ENCODE peak calls at places on chromosomes 16 and 17, in six cellular contexts. J is uterus, R is body of pancreas, S is breast epithelium, G is A549, H is right lobe of liver. T is an unnamed sample.

GRCh38 chr16:81136331-81137011 is 40.3 kb upstream of the GCSH start:
- DNase-seq in J (no peak), R (no peak), S (no peak), G (peak), H (no peak), T (no peak)

GRCh38 chr16:11201498-11202259 is 54.3 kb downstream of the SOCS1 start:
- DNase-seq in J (no peak), R (no peak), S (no peak), G (no peak), H (no peak), T (no peak)

GRCh38 chr16:273547-274421 is 2.0 kb downstream of the RGS11 start:
- DNase-seq in J (no peak), R (peak), S (no peak), G (peak), H (no peak), T (no peak)

GRCh38 chr17:29143894-29144293 is 36.3 kb downstream of the MYO18A start:
- DNase-seq in J (no peak), R (no peak), S (no peak), G (peak), H (peak), T (no peak)

GRCh38 chr16:84091460-84091859 is 25.3 kb downstream of the MBTPS1 start:
- DNase-seq in J (no peak), R (no peak), S (no peak), G (no peak), H (no peak), T (no peak)

GRCh38 chr16:5032748-5033167 is 977 bp downstream of the NAGPA start:
- DNase-seq in J (no peak), R (no peak), S (no peak), G (no peak), H (no peak), T (no peak)

GRCh38 chr17:17722081-17722905 is 41.0 kb downstream of the RAI1 start:
- DNase-seq in J (no peak), R (no peak), S (no peak), G (no peak), H (no peak), T (no peak)

GRCh38 chr17:77863814-77864161 is 94.7 kb upstream of the TNRC6C start:
- DNase-seq in J (peak), R (no peak), S (no peak), G (no peak), H (no peak), T (no peak)

GRCh38 chr16:49698931-49699715 is 156.8 kb downstream of the ZNF423 start:
- DNase-seq in J (peak), R (no peak), S (no peak), G (no peak), H (no peak), T (no peak)

GRCh38 chr17:76132574-76133338 is 8.3 kb downstream of the FOXJ1 start:
- DNase-seq in J (no peak), R (peak), S (no peak), G (no peak), H (no peak), T (no peak)

GRCh38 chr17:75764711-75765421 is at the start of gene GALK1:
- DNase-seq in J (peak), R (peak), S (peak), G (peak), H (peak), T (peak)

GRCh38 chr16:88383401-88384221 is 852 bp downstream of the ZNF469 start:
- DNase-seq in J (peak), R (peak), S (no peak), G (peak), H (peak), T (no peak)

GRCh38 chr17:79925242-79925957 is 86.2 kb upstream of the CBX4 start:
- DNase-seq in J (no peak), R (peak), S (peak), G (peak), H (peak), T (no peak)

GRCh38 chr16:65837431-65837986 is 529.0 kb upstream of the CDH5 start:
- DNase-seq in J (no peak), R (no peak), S (no peak), G (no peak), H (no peak), T (no peak)

GRCh38 chr16:49596699-49597291 is 223.2 kb downstream of the C16orf78 start:
- DNase-seq in J (no peak), R (no peak), S (no peak), G (no peak), H (no peak), T (peak)

GRCh38 chr17:5580367-5580766 is 3.9 kb downstream of the NLRP1 start:
- DNase-seq in J (no peak), R (no peak), S (no peak), G (no peak), H (no peak), T (no peak)

GRCh38 chr17:41773731-41774193 is 12.7 kb downstream of the JUP start:
- DNase-seq in J (no peak), R (no peak), S (no peak), G (no peak), H (no peak), T (no peak)

GRCh38 chr17:75878174-75878998 is at the start of gene TRIM47:
- DNase-seq in J (peak), R (peak), S (no peak), G (peak), H (peak), T (no peak)

GRCh38 chr17:75785016-75785769 is 587 bp downstream of the UNK start:
- DNase-seq in J (peak), R (peak), S (peak), G (no peak), H (peak), T (peak)

GRCh38 chr16:68367034-68367433 is 56.2 kb downstream of the PRMT7 start:
- DNase-seq in J (no peak), R (no peak), S (no peak), G (peak), H (no peak), T (no peak)

GRCh38 chr17:1000597-1001490 is 3.9 kb downstream of the TIMM22 start:
- DNase-seq in J (no peak), R (no peak), S (no peak), G (no peak), H (peak), T (no peak)

GRCh38 chr17:79632432-79632735 is 21.5 kb upstream of the RBFOX3 start:
- DNase-seq in J (no peak), R (no peak), S (peak), G (no peak), H (peak), T (no peak)

GRCh38 chr16:87895641-87896141 is 26.4 kb upstream of the SLC7A5 start:
- DNase-seq in J (no peak), R (no peak), S (no peak), G (no peak), H (no peak), T (no peak)

GRCh38 chr17:82874011-82874835 is 34.4 kb upstream of the ZNF750 start:
- DNase-seq in J (no peak), R (no peak), S (peak), G (no peak), H (peak), T (no peak)

GRCh38 chr16:78743556-78743955 is 644.1 kb downstream of the WWOX start:
- DNase-seq in J (no peak), R (no peak), S (no peak), G (no peak), H (no peak), T (no peak)

GRCh38 chr17:67575325-67575724 is 142.4 kb upstream of the NOL11 start:
- DNase-seq in J (no peak), R (peak), S (no peak), G (no peak), H (no peak), T (no peak)

GRCh38 chr17:67448449-67448848 is 71.4 kb downstream of the PITPNC1 start:
- DNase-seq in J (no peak), R (no peak), S (no peak), G (no peak), H (no peak), T (no peak)

GRCh38 chr17:19248149-19248922 is 11.2 kb downstream of the EPN2 start:
- DNase-seq in J (no peak), R (no peak), S (no peak), G (no peak), H (no peak), T (peak)

GRCh38 chr16:85168732-85169256 is 56.5 kb upstream of the CIBAR2 start:
- DNase-seq in J (peak), R (peak), S (no peak), G (no peak), H (peak), T (no peak)

GRCh38 chr16:85166699-85167588 is 54.7 kb upstream of the CIBAR2 start:
- DNase-seq in J (no peak), R (no peak), S (no peak), G (no peak), H (peak), T (no peak)

GRCh38 chr16:85166281-85166680 is 54.0 kb upstream of the CIBAR2 start:
- DNase-seq in J (no peak), R (no peak), S (no peak), G (no peak), H (peak), T (no peak)

GRCh38 chr16:85169333-85170065 is 57.2 kb upstream of the CIBAR2 start:
- DNase-seq in J (no peak), R (no peak), S (no peak), G (no peak), H (peak), T (no peak)

DNA sequence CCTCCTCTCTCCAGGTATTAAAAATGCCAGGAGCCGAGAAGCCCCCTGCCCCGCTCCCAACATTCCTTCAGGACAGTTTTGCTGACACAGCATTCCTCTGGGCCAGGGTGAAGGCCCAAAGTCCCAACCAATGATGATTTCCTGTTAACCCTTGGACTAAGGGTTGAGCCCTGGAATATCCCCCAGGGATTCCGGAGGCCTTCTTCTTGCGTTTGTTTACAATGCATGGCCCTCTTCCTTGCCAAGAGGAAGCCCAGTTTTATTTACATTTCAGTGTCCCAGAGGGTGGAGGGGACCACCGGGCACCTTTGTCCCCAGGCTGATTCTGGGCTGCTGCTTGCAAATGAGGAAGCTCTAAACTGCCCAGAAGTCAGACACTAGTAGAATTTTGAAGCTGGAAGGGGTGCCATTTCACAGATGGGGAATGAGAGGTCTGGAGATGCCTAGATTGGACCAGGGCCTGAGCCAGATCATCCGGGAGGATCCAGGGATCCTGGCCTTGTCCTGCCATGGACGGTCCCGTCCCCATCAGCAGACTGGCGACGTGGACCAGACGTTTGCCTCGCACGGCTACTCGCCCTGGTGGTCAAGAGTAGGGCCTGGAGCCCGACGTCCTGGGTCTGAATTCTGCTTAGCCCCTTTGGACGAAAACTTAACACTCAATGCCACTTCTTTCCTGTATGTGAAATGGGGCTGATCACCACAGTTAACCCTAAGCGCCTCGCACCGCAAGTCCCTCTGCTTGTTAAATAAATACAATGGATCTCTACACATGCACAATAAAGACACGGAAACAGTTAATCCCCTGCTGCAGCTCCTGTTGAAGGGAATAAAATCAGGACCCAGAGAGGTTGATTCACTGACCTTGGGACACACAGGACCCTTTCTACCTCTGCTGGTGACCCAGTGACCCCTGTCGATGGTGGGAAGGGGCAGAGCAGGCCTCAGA is 55.6 kb upstream of the CIBAR2 start:
- DNase-seq in J (no peak), R (no peak), S (no peak), G (peak), H (peak), T (no peak)
- TF ChIP-seq CTCF in J (no peak), R (no peak), S (no peak), G (no peak), H (no peak), T (no peak)

DNA sequence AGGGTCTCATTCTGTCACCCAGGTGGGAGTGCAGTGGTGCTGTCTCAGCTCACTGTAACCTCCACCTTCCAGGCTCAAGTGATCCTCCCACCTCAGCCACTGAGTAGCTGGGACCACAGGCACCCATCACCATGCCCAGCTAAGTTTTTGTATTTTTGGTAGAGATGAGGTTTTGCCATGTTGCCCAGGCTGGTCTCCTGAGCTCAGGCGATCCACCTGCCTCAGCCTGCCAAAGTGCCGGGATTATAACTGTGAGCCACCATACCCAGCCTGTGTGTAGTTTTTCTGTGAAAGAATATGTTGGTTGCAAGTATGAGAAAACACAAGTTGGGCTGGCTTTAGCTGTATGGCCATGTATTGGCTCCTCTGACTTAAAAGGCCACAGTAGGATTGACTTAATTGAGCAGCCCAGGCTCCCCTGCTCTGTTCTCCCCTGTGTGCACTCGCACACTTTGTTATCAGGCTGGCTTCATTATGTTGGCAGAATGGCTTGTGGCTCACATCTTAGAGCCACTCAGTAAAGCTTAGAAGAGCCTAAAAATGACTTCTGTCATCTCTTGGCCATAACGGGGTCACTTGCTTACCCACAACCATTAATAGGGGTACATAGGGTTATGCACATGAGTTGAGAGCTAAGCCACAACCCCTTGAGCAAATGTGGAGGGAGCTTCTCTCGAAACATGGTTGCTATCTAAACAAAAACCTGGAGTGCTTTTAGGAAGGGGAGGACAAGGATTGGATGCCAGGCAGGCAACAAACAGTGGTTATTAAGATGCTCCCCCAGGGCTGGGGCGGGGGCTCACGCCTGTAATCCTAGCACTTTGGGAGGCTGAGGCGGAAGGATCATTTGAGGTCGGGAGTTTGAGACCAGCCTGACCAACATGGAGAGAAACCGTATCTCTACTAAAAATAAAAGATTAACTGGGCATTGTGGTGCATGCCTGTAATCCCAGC is 6.1 kb downstream of the HAPSTR1 start:
- DNase-seq in J (no peak), R (no peak), S (no peak), G (no peak), H (no peak), T (no peak)
- H3K4me3 ChIP-seq in J (no peak), R (no peak), S (no peak), G (no peak), H (no peak), T (no peak)

DNA sequence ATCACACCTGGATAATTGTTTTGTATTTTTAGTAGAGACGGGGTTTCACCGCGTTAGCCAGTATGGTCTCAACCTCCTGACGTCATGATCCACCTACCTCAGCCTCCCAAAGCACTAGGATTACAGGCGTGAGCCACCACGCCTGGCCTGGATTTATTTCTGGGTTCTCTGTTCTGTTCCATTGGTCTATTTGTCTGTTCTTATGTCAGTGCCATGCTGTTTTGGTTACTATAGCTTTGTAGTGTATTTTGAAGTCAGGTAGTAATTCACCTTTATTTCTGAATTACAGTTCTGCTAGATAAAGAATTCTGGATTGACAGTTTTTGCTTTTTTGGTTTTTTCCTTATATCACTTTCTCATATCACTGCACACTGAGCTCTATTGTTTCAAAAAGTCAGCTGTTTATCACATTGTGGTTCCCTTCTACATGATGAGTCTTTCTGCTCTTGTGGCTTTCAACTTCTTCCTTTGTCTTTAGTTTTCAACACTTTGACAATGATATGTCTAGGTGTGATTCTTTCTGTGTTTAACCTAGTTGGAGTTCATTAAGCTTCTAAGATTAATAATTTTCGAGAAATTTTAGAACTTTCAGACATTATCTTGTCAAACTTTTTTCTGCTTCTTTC is 98.2 kb downstream of the CA4 start:
- DNase-seq in J (no peak), R (no peak), S (no peak), G (no peak), H (no peak), T (no peak)
- TF ChIP-seq POLR2A in J (no peak), R (no peak), S (no peak), G (no peak), H (no peak), T (no peak)

DNA sequence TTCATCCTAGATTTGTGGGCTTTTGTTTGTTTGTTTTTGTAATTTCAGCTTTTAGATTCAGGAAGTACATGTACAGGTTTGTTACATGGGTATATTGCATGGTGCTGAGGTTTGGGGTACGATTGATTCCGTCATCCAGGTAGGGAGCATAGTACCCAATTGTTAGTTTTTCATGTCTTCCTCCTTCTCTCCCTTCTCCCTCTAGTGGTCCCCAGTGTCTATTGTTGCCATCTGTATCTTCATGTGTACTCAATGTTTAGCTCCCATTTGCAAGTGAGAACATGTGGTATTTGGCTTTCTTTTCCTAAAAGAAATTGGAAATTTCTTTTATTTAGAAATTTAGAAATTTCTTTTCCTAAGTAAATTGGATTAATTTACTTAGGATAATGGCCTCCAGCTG is 37.1 kb upstream of the BCAS3 start:
- DNase-seq in J (no peak), R (no peak), S (no peak), G (peak), H (no peak), T (no peak)
- TF ChIP-seq CTCF in J (no peak), R (no peak), S (no peak), G (peak), H (no peak), T (no peak)

GRCh38 chr17:40068129-40068581 is 5.4 kb downstream of the THRA start:
- DNase-seq in J (no peak), R (no peak), S (no peak), G (no peak), H (no peak), T (no peak)
- H3K4me3 ChIP-seq in J (no peak), R (no peak), S (no peak), G (peak), H (no peak), T (no peak)

T was measured in lower leg skin.